ENCODE peak calls at places on chromosomes 4 and X, in nine cellular contexts. O is prostate gland; C is activated naive CD4-positive, alpha-beta T cell treated with anti-CD3 and anti-CD28 coated beads, Interleukin-2, amount 10 ng/mL, durations not matched to agents 7 days and 5 days; G is transverse colon; V is iPS-NIHi11; T is CD8-positive, alpha-beta T cell; F is lower lobe of right lung; U is globus pallidus; L is H7. I is an unnamed sample.

GRCh38 chrX:111837226-111837625 is 38.8 kb upstream of the TRPC5OS start:
- DNase-seq in L (no peak), O (no peak), T (no peak), F (no peak), C (no peak), U (no peak), V (no peak), G (no peak), I (no peak)

GRCh38 chrX:72141372-72142004 is 9.8 kb upstream of the RTL5 start:
- DNase-seq in F (no peak), C (no peak), L (no peak), V (no peak), O (no peak), T (no peak), G (no peak), U (no peak), I (no peak)

GRCh38 chr4:77360451-77360850 is 203.4 kb downstream of the CCNG2 start:
- DNase-seq in V (no peak), L (no peak), T (no peak), G (no peak), U (no peak), C (no peak), O (no peak), F (no peak), I (no peak)

GRCh38 chr4:87033902-87034301 is 99.1 kb downstream of the AFF1 start:
- DNase-seq in G (no peak), T (no peak), F (no peak), L (peak; percentile 48), V (peak; percentile 52), O (no peak), U (no peak), C (no peak), I (no peak)

GRCh38 chr4:41146716-41147506 is 67.4 kb downstream of the APBB2 start:
- DNase-seq in U (peak; percentile 94), F (no peak), O (peak; percentile 21), C (no peak), V (no peak), T (no peak), L (no peak), G (no peak), I (no peak)

GRCh38 chr4:1362046-1362445 is 15.0 kb downstream of the UVSSA start:
- DNase-seq in F (no peak), V (no peak), G (no peak), L (no peak), U (no peak), T (no peak), C (no peak), O (no peak), I (no peak)

GRCh38 chr4:123621072-123621705 is 224.6 kb downstream of the SPRY1 start:
- DNase-seq in G (no peak), L (no peak), U (no peak), F (no peak), O (no peak), T (no peak), V (no peak), C (no peak), I (no peak)

GRCh38 chr4:69881173-69881773 is 21.3 kb upstream of the SULT1E1 start:
- DNase-seq in F (no peak), G (peak; percentile 17), C (peak; percentile 45), L (no peak), V (peak; percentile 55), T (peak; percentile 13), U (peak; percentile 32), O (peak; percentile 23), I (no peak)

GRCh38 chr4:77711469-77711868 is 105.8 kb downstream of the CXCL13 start:
- DNase-seq in C (no peak), L (no peak), V (no peak), G (no peak), U (no peak), O (no peak), F (no peak), T (no peak), I (no peak)

GRCh38 chrX:106906361-106906760 is 3.2 kb upstream of the RIPPLY1 start:
- DNase-seq in T (no peak), C (no peak), F (no peak), U (no peak), O (no peak), V (no peak), G (no peak), L (no peak), I (no peak)

GRCh38 chrX:14829643-14830042 is 43.2 kb downstream of the FANCB start:
- DNase-seq in V (no peak), L (no peak), C (no peak), U (no peak), F (no peak), G (no peak), T (no peak), O (no peak), I (no peak)

GRCh38 chr4:88097301-88097700 is 61.1 kb downstream of the ABCG2 start:
- DNase-seq in C (no peak), U (no peak), L (no peak), T (no peak), F (no peak), V (no peak), O (no peak), G (no peak), I (no peak)

GRCh38 chr4:48725414-48725813 is 54.7 kb downstream of the FRYL start:
- DNase-seq in C (no peak), T (no peak), L (no peak), O (no peak), V (no peak), F (no peak), G (no peak), U (peak; percentile 78), I (no peak)

GRCh38 chr4:158630893-158631292 is 40.8 kb downstream of the C4orf46 start:
- DNase-seq in T (no peak), V (no peak), L (no peak), C (no peak), O (no peak), F (no peak), G (peak; percentile 8), U (no peak), I (no peak)

GRCh38 chr4:85459736-85460135 is 15.2 kb upstream of the ARHGAP24 start:
- DNase-seq in V (no peak), C (no peak), U (no peak), L (no peak), F (no peak), G (peak; percentile 24), T (no peak), O (no peak), I (no peak)

GRCh38 chr4:85221606-85222005 is 253.3 kb upstream of the ARHGAP24 start:
- DNase-seq in C (no peak), O (no peak), G (no peak), V (no peak), F (no peak), T (no peak), L (no peak), U (no peak), I (no peak)

GRCh38 chr4:79584902-79585301 is 176.9 kb upstream of the GK2 start:
- DNase-seq in L (no peak), C (no peak), U (no peak), O (no peak), V (no peak), F (no peak), G (no peak), T (no peak), I (no peak)

GRCh38 chrX:42524374-42524773 is 253.6 kb downstream of the PPP1R2C start:
- DNase-seq in T (no peak), V (no peak), U (no peak), G (no peak), L (no peak), C (no peak), O (no peak), F (no peak), I (no peak)

GRCh38 chrX:87664381-87664780 is 146.8 kb downstream of the KLHL4 start:
- DNase-seq in V (peak; percentile 7), L (peak; percentile 13), F (no peak), G (no peak), U (peak; percentile 47), T (no peak), C (no peak), O (no peak), I (no peak)

GRCh38 chrX:68443155-68443868 is 10.0 kb upstream of the OPHN1 start:
- DNase-seq in C (peak; percentile 27), F (peak; percentile 45), L (no peak), O (no peak), U (no peak), T (no peak), G (no peak), V (no peak), I (peak; percentile 33)

GRCh38 chr4:41369680-41370079 is 113.0 kb downstream of the UCHL1 start:
- DNase-seq in G (no peak), V (no peak), U (peak; percentile 69), O (peak; percentile 51), T (no peak), C (no peak), F (no peak), L (no peak), I (no peak)

GRCh38 chr4:766559-767283 is 59.2 kb downstream of the CPLX1 start:
- DNase-seq in U (no peak), C (no peak), O (no peak), G (no peak), T (no peak), F (peak; percentile 35), V (no peak), L (peak; percentile 76), I (no peak)

GRCh38 chr4:124636793-124637192 is 75.7 kb downstream of the ANKRD50 start:
- DNase-seq in T (no peak), O (no peak), G (no peak), U (no peak), C (no peak), L (peak; percentile 24), V (peak; percentile 54), F (no peak), I (no peak)

GRCh38 chr4:38920186-38920585 is 52.6 kb downstream of the FAM114A1 start:
- DNase-seq in G (no peak), V (no peak), L (no peak), F (no peak), O (no peak), U (no peak), C (no peak), T (no peak), I (no peak)

GRCh38 chr4:100816646-100817045 is 298.8 kb upstream of the EMCN start:
- DNase-seq in O (no peak), U (no peak), C (no peak), T (no peak), G (no peak), F (no peak), V (no peak), L (no peak), I (no peak)

GRCh38 chrX:17441965-17442364 is 67.0 kb downstream of the NHS start:
- DNase-seq in F (no peak), L (no peak), U (no peak), G (no peak), C (no peak), O (no peak), T (no peak), V (no peak), I (no peak)

GRCh38 chr4:128461300-128462103 is 173.9 kb upstream of the PGRMC2 start:
- DNase-seq in V (no peak), O (no peak), G (no peak), L (no peak), F (no peak), C (no peak), T (no peak), U (no peak), I (no peak)

GRCh38 chrX:5568934-5569333 is 659.7 kb downstream of the NLGN4X start:
- DNase-seq in F (no peak), G (no peak), U (no peak), V (no peak), O (no peak), T (no peak), C (no peak), L (no peak), I (no peak)

GRCh38 chr4:165398570-165398969 is 19.8 kb downstream of the CPE start:
- DNase-seq in V (peak; percentile 74), T (no peak), L (no peak), G (no peak), O (no peak), U (no peak), C (no peak), F (no peak), I (no peak)

GRCh38 chr4:176340871-176341685 is 21.3 kb downstream of the SPCS3 start:
- DNase-seq in O (no peak), V (peak; percentile 45), T (no peak), L (peak; percentile 17), G (no peak), F (no peak), C (no peak), U (peak; percentile 55), I (no peak)

GRCh38 chr4:89024051-89024675 is 32.8 kb downstream of the FAM13A start:
- DNase-seq in U (peak; percentile 67), L (peak; percentile 52), G (peak; percentile 60), T (peak; percentile 46), V (peak; percentile 71), F (no peak), C (peak; percentile 68), O (peak; percentile 69), I (peak; percentile 44)